ENCODE peak calls at places on chromosomes 16 and 17, in four cellular contexts. W is pons; G is vagina; X is central memory CD4-positive, alpha-beta T cell. B is an unnamed sample.

GRCh38 chr17:27644586-27644985 is 13.6 kb downstream of the LGALS9 start:
- DNase-seq in W (no peak), G (no peak), X (no peak), B (no peak)

GRCh38 chr16:89864421-89864820 is 9.0 kb upstream of the TCF25 start:
- DNase-seq in W (no peak), G (no peak), X (no peak), B (no peak)

GRCh38 chr17:17001874-17002520 is 30.1 kb upstream of the TNFRSF13B start:
- DNase-seq in W (no peak), G (no peak), X (peak), B (peak)

GRCh38 chr17:59796785-59797205 is 89.3 kb downstream of the VMP1 start:
- DNase-seq in W (no peak), G (no peak), X (no peak), B (no peak)

GRCh38 chr17:65785109-65785508 is 223.7 kb upstream of the AXIN2 start:
- DNase-seq in W (peak), G (no peak), X (no peak), B (no peak)

GRCh38 chr17:74859439-74860228 is at the start of gene GRIN2C:
- DNase-seq in W (no peak), G (no peak), X (peak), B (no peak)

GRCh38 chr17:83069571-83069906 is 9.9 kb upstream of the METRNL start:
- DNase-seq in W (no peak), G (no peak), X (no peak), B (no peak)

GRCh38 chr17:12979255-12979654 is 38.6 kb downstream of the ELAC2 start:
- DNase-seq in W (no peak), G (no peak), X (no peak), B (no peak)

GRCh38 chr17:13153036-13153435 is 135.2 kb upstream of the ELAC2 start:
- DNase-seq in W (no peak), G (no peak), X (no peak), B (no peak)

GRCh38 chr16:58638148-58639036 is 8.8 kb upstream of the CNOT1 start:
- DNase-seq in W (no peak), G (no peak), X (no peak), B (no peak)

GRCh38 chr17:75110307-75110937 is 653 bp downstream of the ARMC7 start:
- DNase-seq in W (no peak), G (no peak), X (peak), B (no peak)

GRCh38 chr17:59046192-59046591 is 60.5 kb downstream of the TRIM37 start:
- DNase-seq in W (no peak), G (no peak), X (no peak), B (no peak)

GRCh38 chr16:53129281-53130192 is 74.7 kb downstream of the CHD9 start:
- DNase-seq in W (peak), G (peak), X (no peak), B (no peak)

GRCh38 chr17:1122681-1123396 is 56.9 kb downstream of the ABR start:
- DNase-seq in W (peak), G (no peak), X (peak), B (peak)

GRCh38 chr17:72390675-72391501 is 270.1 kb downstream of the SOX9 start:
- DNase-seq in W (no peak), G (no peak), X (no peak), B (no peak)

B was measured in NCI-H1694.